ENCODE peak calls at places on chromosomes 12 and 14, in four cellular contexts. One of them, this sample, is unnamed.

GRCh38 chr14:52044791-52045522 is 23.9 kb downstream of the NID2 start:
- DNase-seq in A549: peak; percentile 20
- DNase-seq in K562: no peak
- DNase-seq in endothelial cell of umbilical vein: peak; percentile 42
- DNase-seq in this sample: no peak

GRCh38 chr12:50398931-50399330 is 1.8 kb upstream of the LARP4 start:
- DNase-seq in A549: no peak
- DNase-seq in K562: no peak
- DNase-seq in endothelial cell of umbilical vein: no peak
- DNase-seq in this sample: no peak

GRCh38 chr14:22297376-22297775 is 291.6 kb downstream of the DAD1 start:
- DNase-seq in A549: no peak
- DNase-seq in K562: no peak
- DNase-seq in endothelial cell of umbilical vein: no peak
- DNase-seq in this sample: no peak

GRCh38 chr12:38892090-38892786 is 13.2 kb downstream of the CPNE8 start:
- DNase-seq in A549: peak; percentile 96
- DNase-seq in K562: no peak
- DNase-seq in endothelial cell of umbilical vein: no peak
- DNase-seq in this sample: no peak

GRCh38 chr14:50379563-50379962 is 17.1 kb downstream of the CDKL1 start:
- DNase-seq in A549: no peak
- DNase-seq in K562: no peak
- DNase-seq in endothelial cell of umbilical vein: no peak
- DNase-seq in this sample: no peak

GRCh38 chr12:120261951-120262851 is 3.3 kb downstream of the PXN start:
- DNase-seq in A549: peak; percentile 74
- DNase-seq in K562: no peak
- DNase-seq in endothelial cell of umbilical vein: peak; percentile 47
- DNase-seq in this sample: no peak

GRCh38 chr12:68098939-68099338 is 60.6 kb downstream of the IFNG start:
- DNase-seq in A549: no peak
- DNase-seq in K562: no peak
- DNase-seq in endothelial cell of umbilical vein: no peak
- DNase-seq in this sample: no peak

GRCh38 chr12:124386661-124387509 is 92.0 kb downstream of the RFLNA start:
- DNase-seq in A549: peak; percentile 66
- DNase-seq in K562: no peak
- DNase-seq in endothelial cell of umbilical vein: peak; percentile 18
- DNase-seq in this sample: no peak

GRCh38 chr12:128657378-128657777 is 166.4 kb downstream of the SLC15A4 start:
- DNase-seq in A549: no peak
- DNase-seq in K562: no peak
- DNase-seq in endothelial cell of umbilical vein: no peak
- DNase-seq in this sample: peak; percentile 20

GRCh38 chr12:7832059-7832696 is 40.5 kb downstream of the SLC2A14 start:
- DNase-seq in A549: peak; percentile 69
- DNase-seq in K562: peak; percentile 71
- DNase-seq in endothelial cell of umbilical vein: peak; percentile 58
- DNase-seq in this sample: peak; percentile 76

GRCh38 chr14:32312010-32312331 is 17.1 kb upstream of the AKAP6 start:
- DNase-seq in A549: no peak
- DNase-seq in K562: no peak
- DNase-seq in endothelial cell of umbilical vein: no peak
- DNase-seq in this sample: no peak

GRCh38 chr14:76314521-76314951 is 61.4 kb upstream of the ESRRB start:
- DNase-seq in A549: no peak
- DNase-seq in K562: no peak
- DNase-seq in endothelial cell of umbilical vein: no peak
- DNase-seq in this sample: no peak

GRCh38 chr12:16579041-16579440 is 26.9 kb downstream of the LMO3 start:
- DNase-seq in A549: no peak
- DNase-seq in K562: no peak
- DNase-seq in endothelial cell of umbilical vein: no peak
- DNase-seq in this sample: no peak

GRCh38 chr14:90518941-90519256 is 122.1 kb downstream of the CALM1 start:
- DNase-seq in A549: peak; percentile 46
- DNase-seq in K562: peak; percentile 65
- DNase-seq in endothelial cell of umbilical vein: peak; percentile 44
- DNase-seq in this sample: peak; percentile 63

GRCh38 chr12:27340971-27341370 is 8.3 kb downstream of the BMAL2 start:
- DNase-seq in A549: no peak
- DNase-seq in K562: no peak
- DNase-seq in endothelial cell of umbilical vein: no peak
- DNase-seq in this sample: no peak

GRCh38 chr12:55708695-55709233 is 1.1 kb upstream of the ITGA7 start:
- DNase-seq in A549: no peak
- DNase-seq in K562: no peak
- DNase-seq in endothelial cell of umbilical vein: no peak
- DNase-seq in this sample: no peak

GRCh38 chr14:68667313-68667791 is 125.5 kb downstream of the ZFP36L1 start:
- DNase-seq in A549: no peak
- DNase-seq in K562: no peak
- DNase-seq in endothelial cell of umbilical vein: no peak
- DNase-seq in this sample: no peak

DNA sequence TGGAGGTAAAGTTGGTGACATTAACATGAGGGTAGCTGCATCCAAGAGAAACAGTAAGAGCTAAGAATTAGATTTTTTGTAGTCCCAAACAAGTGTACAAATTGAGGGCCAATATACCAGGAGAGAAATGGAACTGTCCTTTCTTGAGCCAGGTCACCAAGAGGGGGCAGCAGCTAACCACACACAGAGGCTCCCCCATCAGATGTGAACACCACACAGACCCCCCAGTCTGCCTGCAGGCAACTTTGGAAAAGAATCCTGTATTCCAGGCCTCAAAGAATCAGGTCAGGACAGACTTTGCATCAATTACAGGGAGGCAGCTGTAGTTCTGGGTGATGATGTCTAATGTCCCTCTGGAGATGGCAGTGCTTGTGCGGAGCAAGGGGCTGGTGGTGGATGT is 77.9 kb downstream of the SPTB start:
- DNase-seq in A549: peak; percentile 43
- DNase-seq in K562: peak; percentile 40
- DNase-seq in endothelial cell of umbilical vein: peak; percentile 21
- DNase-seq in this sample: peak; percentile 45
- TF ChIP-seq CTCF in A549: peak; percentile 77
- TF ChIP-seq CTCF in K562: peak; percentile 58
- TF ChIP-seq CTCF in endothelial cell of umbilical vein: peak; percentile 26
- TF ChIP-seq CTCF in this sample: peak; percentile 42

GRCh38 chr12:19234171-19234704 is 104.7 kb downstream of the PLEKHA5 start:
- DNase-seq in A549: no peak
- DNase-seq in K562: no peak
- DNase-seq in endothelial cell of umbilical vein: no peak
- DNase-seq in this sample: peak; percentile 36
- TF ChIP-seq MAX in A549: no peak
- TF ChIP-seq MAX in K562: no peak
- TF ChIP-seq MAX in endothelial cell of umbilical vein: no peak
- TF ChIP-seq MAX in this sample: no peak

DNA sequence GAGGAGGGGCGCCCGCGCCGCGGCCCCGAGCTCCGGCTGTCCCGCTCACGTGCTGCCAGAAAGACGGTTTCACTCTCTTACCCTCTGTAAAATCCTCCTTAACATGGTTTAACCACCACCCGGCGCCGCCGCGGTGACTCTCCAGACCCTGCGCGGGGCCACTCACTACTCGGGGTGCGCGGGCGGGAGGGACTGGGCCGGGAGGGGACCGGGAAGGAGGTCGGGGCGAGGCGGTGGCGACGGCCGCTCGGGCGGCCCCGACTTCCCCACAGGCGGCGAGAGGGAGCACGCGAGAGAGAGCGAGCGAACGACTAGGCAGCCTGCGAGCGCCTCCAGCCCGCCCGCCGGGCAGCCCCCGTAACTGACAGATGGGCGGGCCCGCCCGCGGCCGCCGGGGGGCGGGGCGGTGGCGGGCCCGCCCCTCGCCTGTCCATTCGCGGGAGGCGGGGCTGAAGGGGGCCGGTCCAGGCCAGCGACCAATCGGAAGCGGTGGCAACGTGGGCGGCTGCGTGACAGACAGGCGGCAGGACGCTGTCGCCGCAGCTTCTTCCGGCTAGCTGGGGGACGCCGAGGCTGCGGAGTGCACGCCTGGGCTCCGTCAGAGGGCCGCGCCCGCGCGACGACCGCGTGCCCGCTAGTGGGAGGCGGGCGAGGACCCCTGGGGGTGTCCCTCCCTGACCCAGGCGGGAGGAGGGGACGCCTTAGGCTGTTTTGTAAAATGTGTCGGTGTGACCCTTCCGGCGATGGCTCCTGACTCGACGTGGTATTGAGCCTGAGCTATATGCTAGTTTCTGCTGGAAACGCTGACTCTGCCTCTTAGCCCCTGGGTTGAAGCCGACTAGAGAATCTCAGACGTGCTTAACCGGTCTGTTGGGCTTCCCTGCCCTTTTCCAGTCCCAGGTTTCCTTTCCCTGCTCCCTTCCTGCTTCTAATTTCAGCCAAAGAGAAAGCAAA is at the start of gene EEA1:
- DNase-seq in A549: peak; percentile 98
- DNase-seq in K562: peak; percentile 99
- DNase-seq in endothelial cell of umbilical vein: peak; percentile 96
- DNase-seq in this sample: peak; percentile 99
- TF ChIP-seq POLR2A in A549: peak; percentile 83
- TF ChIP-seq POLR2A in K562: peak; percentile 92
- TF ChIP-seq POLR2A in endothelial cell of umbilical vein: peak; percentile 83
- TF ChIP-seq POLR2A in this sample: peak; percentile 93

GRCh38 chr14:30681752-30682355 is 59.7 kb downstream of the SCFD1 start:
- DNase-seq in A549: peak; percentile 18
- DNase-seq in K562: peak; percentile 7
- DNase-seq in endothelial cell of umbilical vein: peak; percentile 19
- DNase-seq in this sample: peak; percentile 25
- TF ChIP-seq CTCF in A549: peak; percentile 56
- TF ChIP-seq CTCF in K562: peak; percentile 37
- TF ChIP-seq CTCF in endothelial cell of umbilical vein: peak; percentile 34
- TF ChIP-seq CTCF in this sample: peak; percentile 43

This sample was measured in NB4.